ENCODE peak calls at places on chromosomes 13 and 19, in five cellular contexts. V is GM12878, E is H1, X is HCT116, M is SK-N-SH. D is an unnamed sample.

GRCh38 chr19:39596911-39597310 is 5.4 kb upstream of the LGALS13 start:
- DNase-seq in V (no peak), E (no peak), X (no peak), M (no peak), D (no peak)

GRCh38 chr19:40691421-40692211 is 1.2 kb upstream of the NUMBL start:
- DNase-seq in V (no peak), E (no peak), X (no peak), M (peak; percentile 46), D (no peak)

GRCh38 chr13:87923713-87924112 is 252.5 kb downstream of the SLITRK5 start:
- DNase-seq in V (no peak), E (no peak), X (no peak), M (no peak), D (no peak)

GRCh38 chr13:66532146-66532545 is 698.0 kb downstream of the PCDH9 start:
- DNase-seq in V (no peak), E (no peak), X (no peak), M (no peak), D (no peak)

GRCh38 chr13:29887651-29888050 is 37.2 kb upstream of the UBL3 start:
- DNase-seq in V (no peak), E (no peak), X (no peak), M (no peak), D (no peak)

GRCh38 chr13:20121154-20121515 is 39.7 kb downstream of the GJA3 start:
- DNase-seq in V (no peak), E (no peak), X (no peak), M (no peak), D (peak; percentile 28)

GRCh38 chr13:89862691-89863036 is 1484.8 kb upstream of the MIR17HG start:
- DNase-seq in V (no peak), E (no peak), X (no peak), M (no peak), D (no peak)

GRCh38 chr13:70841240-70842061 is 733.2 kb upstream of the KLHL1 start:
- DNase-seq in V (no peak), E (no peak), X (no peak), M (no peak), D (no peak)

GRCh38 chr13:63163903-63164302 is 1748.3 kb upstream of the PCDH20 start:
- DNase-seq in V (no peak), E (no peak), X (no peak), M (no peak), D (no peak)

GRCh38 chr13:110914293-110915056 is 394 bp downstream of the ANKRD10 start:
- DNase-seq in V (no peak), E (no peak), X (no peak), M (peak; percentile 88), D (peak; percentile 28)

GRCh38 chr19:11296264-11296663 is 304 bp downstream of the TSPAN16 start:
- DNase-seq in V (no peak), E (no peak), X (no peak), M (no peak), D (no peak)

GRCh38 chr13:40613192-40613818 is 53.1 kb downstream of the FOXO1 start:
- DNase-seq in V (peak; percentile 64), E (no peak), X (no peak), M (no peak), D (no peak)

GRCh38 chr13:27696731-27697130 is 75.0 kb downstream of the POLR1D start:
- DNase-seq in V (no peak), E (no peak), X (no peak), M (no peak), D (no peak)

GRCh38 chr19:23070353-23070781 is 46.5 kb upstream of the ZNF730 start:
- DNase-seq in V (no peak), E (peak; percentile 51), X (no peak), M (peak; percentile 73), D (no peak)

GRCh38 chr13:31756346-31756745 is 17.0 kb downstream of the RXFP2 start:
- DNase-seq in V (no peak), E (no peak), X (no peak), M (no peak), D (no peak)

GRCh38 chr19:53192771-53193533 is at the start of gene ZNF665:
- DNase-seq in V (no peak), E (no peak), X (no peak), M (peak; percentile 92), D (peak; percentile 26)

GRCh38 chr13:36294061-36294460 is 3.6 kb downstream of the CCDC169 start:
- DNase-seq in V (no peak), E (no peak), X (no peak), M (no peak), D (peak; percentile 31)

GRCh38 chr13:93217701-93218100 is 8.9 kb upstream of the GPC6 start:
- DNase-seq in V (no peak), E (no peak), X (no peak), M (no peak), D (no peak)

GRCh38 chr19:50777830-50778303 is 7.6 kb downstream of the GPR32 start:
- DNase-seq in V (no peak), E (no peak), X (no peak), M (peak; percentile 54), D (no peak)

GRCh38 chr19:55777528-55777927 is 8.6 kb downstream of the RFPL4AL1 start:
- DNase-seq in V (no peak), E (no peak), X (peak; percentile 2), M (peak; percentile 13), D (no peak)

GRCh38 chr19:41859213-41859617 is 840 bp upstream of the RPS19 start:
- DNase-seq in V (no peak), E (no peak), X (no peak), M (no peak), D (no peak)

GRCh38 chr13:63190742-63191141 is 1775.1 kb upstream of the PCDH20 start:
- DNase-seq in V (no peak), E (no peak), X (no peak), M (no peak), D (no peak)

GRCh38 chr19:18280247-18281081 is 958 bp downstream of the JUND start:
- DNase-seq in V (no peak), E (no peak), X (no peak), M (peak; percentile 85), D (peak; percentile 79)

GRCh38 chr13:90246005-90246404 is 1101.5 kb upstream of the MIR17HG start:
- DNase-seq in V (no peak), E (no peak), X (no peak), M (no peak), D (no peak)

GRCh38 chr19:5743640-5744039 is 23.2 kb downstream of the CATSPERD start:
- DNase-seq in V (no peak), E (no peak), X (no peak), M (no peak), D (peak; percentile 23)

GRCh38 chr19:5742051-5742450 is 21.6 kb downstream of the CATSPERD start:
- DNase-seq in V (no peak), E (no peak), X (no peak), M (no peak), D (no peak)

DNA sequence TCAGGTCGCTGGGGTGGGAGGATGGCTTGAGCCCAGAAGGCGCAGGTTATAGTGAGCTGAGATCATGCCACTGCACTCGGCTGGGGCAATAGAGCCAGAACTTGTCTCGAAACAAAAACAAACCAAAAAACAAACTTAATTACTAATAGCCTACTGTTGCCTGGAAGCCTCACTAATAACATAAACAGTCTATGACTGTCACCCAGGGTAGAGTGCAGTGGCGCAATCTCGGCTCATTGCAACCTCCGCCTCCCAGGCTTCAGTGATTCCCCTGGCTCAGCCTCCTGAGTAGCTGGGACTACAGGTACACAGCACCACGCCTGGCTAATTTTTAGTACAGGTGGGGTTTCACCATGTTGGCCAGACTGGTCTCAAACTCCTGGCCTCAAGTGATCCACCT is 18.0 kb downstream of the CATSPERD start:
- DNase-seq in V (no peak), E (no peak), X (no peak), M (no peak), D (no peak)
- TF ChIP-seq JUND in V (no peak), E (no peak), X (no peak), M (no peak), D (no peak)

GRCh38 chr19:58556633-58557252 is 1.7 kb downstream of the UBE2M start:
- DNase-seq in V (no peak), E (no peak), X (no peak), M (no peak), D (no peak)

GRCh38 chr19:58555920-58556632 is 1.2 kb upstream of the CHMP2A start:
- DNase-seq in V (no peak), E (no peak), X (no peak), M (no peak), D (no peak)

GRCh38 chr19:58555369-58555885 is 522 bp upstream of the CHMP2A start:
- DNase-seq in V (no peak), E (no peak), X (no peak), M (no peak), D (no peak)

GRCh38 chr19:58553799-58554493 is 959 bp downstream of the CHMP2A start:
- DNase-seq in V (no peak), E (no peak), X (no peak), M (no peak), D (no peak)

DNA sequence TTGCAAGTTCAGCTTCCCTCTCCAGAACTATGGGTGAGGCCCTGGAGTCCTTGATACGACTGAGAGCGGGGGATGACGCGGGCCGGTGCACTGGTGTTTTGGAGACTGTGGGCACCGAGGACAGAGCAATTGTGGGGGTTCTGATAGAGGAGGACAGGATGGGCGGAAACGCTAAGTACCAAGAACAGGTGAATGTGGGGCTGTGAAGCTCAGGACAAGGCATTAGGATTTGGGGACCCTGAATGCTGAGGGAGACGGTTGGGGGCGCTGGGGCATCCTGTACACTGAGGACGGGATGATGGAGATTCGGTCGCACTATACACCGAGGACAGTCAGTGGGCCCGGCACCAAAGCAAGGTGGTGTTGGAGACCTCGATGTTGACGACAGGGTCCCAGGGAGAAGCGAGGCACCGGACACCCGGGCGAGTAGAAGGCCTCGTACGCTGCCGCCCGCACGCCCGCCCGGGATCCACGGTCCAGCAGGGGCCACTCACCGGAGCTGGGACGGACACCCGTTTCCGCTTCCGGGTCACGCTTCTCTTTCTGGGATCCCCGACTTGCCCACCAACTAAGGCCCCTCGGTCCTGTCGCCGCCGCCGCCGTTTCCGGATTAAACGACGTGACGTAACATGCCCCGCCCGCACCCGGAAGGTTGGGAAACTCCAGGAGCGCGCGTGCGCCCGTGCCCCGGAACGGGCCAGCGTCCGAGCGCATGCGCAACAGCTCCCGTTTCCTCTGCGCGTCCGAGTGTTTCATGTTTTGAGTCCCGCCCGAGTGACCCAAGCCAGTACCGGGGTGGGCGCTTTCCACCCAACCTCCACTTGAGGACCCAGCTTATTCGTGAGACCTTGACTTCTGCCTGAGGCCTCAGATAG is at the start of gene CHMP2A:
- DNase-seq in V (peak; percentile 85), E (peak; percentile 88), X (peak; percentile 93), M (peak; percentile 96), D (peak; percentile 95)
- TF ChIP-seq JUND in V (no peak), E (peak; percentile 54), X (peak; percentile 36), M (no peak), D (no peak)

GRCh38 chr13:99007414-99007986 is 29.6 kb upstream of the DOCK9 start:
- DNase-seq in V (no peak), E (no peak), X (no peak), M (no peak), D (no peak)
- TF ChIP-seq JUND in V (no peak), E (no peak), X (no peak), M (no peak), D (no peak)

GRCh38 chr19:48419158-48419920 is 25.9 kb downstream of the GRIN2D start:
- DNase-seq in V (peak; percentile 57), E (peak; percentile 49), X (no peak), M (peak; percentile 87), D (peak; percentile 60)
- TF ChIP-seq JUND in V (no peak), E (no peak), X (no peak), M (no peak), D (no peak)